ENCODE peak calls at places on chromosomes 13 and 19, in five cellular contexts. One of them, this sample, is unnamed.

GRCh38 chr13:33312150-33312908 is 26.8 kb upstream of the STARD13 start:
- DNase-seq in body of pancreas: no peak
- DNase-seq in left ventricle myocardium inferior: no peak
- DNase-seq in uterus: no peak
- DNase-seq in psoas muscle: no peak
- DNase-seq in this sample: no peak

GRCh38 chr19:4140237-4140711 is 13.2 kb upstream of the CREB3L3 start:
- DNase-seq in body of pancreas: peak
- DNase-seq in uterus: no peak
- DNase-seq in left ventricle myocardium inferior: no peak
- DNase-seq in psoas muscle: no peak
- DNase-seq in this sample: no peak

GRCh38 chr13:74273591-74273990 is 139.4 kb upstream of the KLF12 start:
- DNase-seq in left ventricle myocardium inferior: no peak
- DNase-seq in uterus: no peak
- DNase-seq in body of pancreas: no peak
- DNase-seq in psoas muscle: no peak
- DNase-seq in this sample: no peak

GRCh38 chr19:3041756-3042517 is 12.9 kb upstream of the TLE2 start:
- DNase-seq in body of pancreas: no peak
- DNase-seq in left ventricle myocardium inferior: no peak
- DNase-seq in uterus: peak
- DNase-seq in psoas muscle: no peak
- DNase-seq in this sample: no peak

GRCh38 chr13:71864981-71865857 is 1.8 kb downstream of the DACH1 start:
- DNase-seq in psoas muscle: peak
- DNase-seq in body of pancreas: peak
- DNase-seq in left ventricle myocardium inferior: peak
- DNase-seq in uterus: peak
- DNase-seq in this sample: no peak

GRCh38 chr13:113489549-113490495 is 689 bp downstream of the DCUN1D2 start:
- DNase-seq in psoas muscle: no peak
- DNase-seq in uterus: peak
- DNase-seq in body of pancreas: peak
- DNase-seq in left ventricle myocardium inferior: no peak
- DNase-seq in this sample: no peak

GRCh38 chr19:38266981-38267597 is 2.7 kb downstream of the SPINT2 start:
- DNase-seq in left ventricle myocardium inferior: no peak
- DNase-seq in body of pancreas: no peak
- DNase-seq in uterus: no peak
- DNase-seq in psoas muscle: no peak
- DNase-seq in this sample: no peak

GRCh38 chr19:37969695-37970094 is 62.7 kb downstream of the SIPA1L3 start:
- DNase-seq in psoas muscle: no peak
- DNase-seq in uterus: no peak
- DNase-seq in left ventricle myocardium inferior: no peak
- DNase-seq in body of pancreas: no peak
- DNase-seq in this sample: no peak

GRCh38 chr19:5343848-5344247 is 3.2 kb upstream of the PTPRS start:
- DNase-seq in psoas muscle: no peak
- DNase-seq in uterus: no peak
- DNase-seq in left ventricle myocardium inferior: no peak
- DNase-seq in body of pancreas: no peak
- DNase-seq in this sample: no peak

GRCh38 chr13:41762796-41763195 is 198.1 kb downstream of the VWA8 start:
- DNase-seq in left ventricle myocardium inferior: no peak
- DNase-seq in body of pancreas: no peak
- DNase-seq in uterus: no peak
- DNase-seq in psoas muscle: no peak
- DNase-seq in this sample: no peak

GRCh38 chr19:13164370-13165090 is 14.3 kb downstream of the IER2 start:
- DNase-seq in uterus: peak
- DNase-seq in psoas muscle: no peak
- DNase-seq in body of pancreas: peak
- DNase-seq in left ventricle myocardium inferior: peak
- DNase-seq in this sample: no peak

GRCh38 chr19:9323557-9323918 is 441 bp upstream of the ZNF559 start:
- DNase-seq in psoas muscle: peak
- DNase-seq in body of pancreas: peak
- DNase-seq in uterus: peak
- DNase-seq in left ventricle myocardium inferior: peak
- DNase-seq in this sample: peak

GRCh38 chr19:2288743-2289713 is 7.1 kb upstream of the PEAK3 start:
- DNase-seq in body of pancreas: no peak
- DNase-seq in psoas muscle: no peak
- DNase-seq in left ventricle myocardium inferior: no peak
- DNase-seq in uterus: no peak
- DNase-seq in this sample: no peak

GRCh38 chr19:10193666-10194499 is 870 bp downstream of the DNMT1 start:
- DNase-seq in psoas muscle: no peak
- DNase-seq in left ventricle myocardium inferior: no peak
- DNase-seq in uterus: no peak
- DNase-seq in body of pancreas: no peak
- DNase-seq in this sample: peak

GRCh38 chr13:77448689-77449088 is 86.8 kb upstream of the SCEL start:
- DNase-seq in left ventricle myocardium inferior: no peak
- DNase-seq in psoas muscle: no peak
- DNase-seq in uterus: no peak
- DNase-seq in body of pancreas: no peak
- DNase-seq in this sample: no peak

GRCh38 chr19:32808236-32808635 is 61.3 kb downstream of the SLC7A9 start:
- DNase-seq in left ventricle myocardium inferior: no peak
- DNase-seq in body of pancreas: no peak
- DNase-seq in psoas muscle: no peak
- DNase-seq in uterus: no peak
- DNase-seq in this sample: no peak

GRCh38 chr13:50801087-50801931 is 42.2 kb downstream of the DLEU7 start:
- DNase-seq in left ventricle myocardium inferior: no peak
- DNase-seq in uterus: peak
- DNase-seq in psoas muscle: no peak
- DNase-seq in body of pancreas: peak
- DNase-seq in this sample: peak

GRCh38 chr19:35314858-35315470 is 14.0 kb upstream of the CD22 start:
- DNase-seq in psoas muscle: no peak
- DNase-seq in body of pancreas: no peak
- DNase-seq in left ventricle myocardium inferior: no peak
- DNase-seq in uterus: no peak
- DNase-seq in this sample: no peak

GRCh38 chr19:8340341-8341096 is 2.5 kb downstream of the KANK3 start:
- DNase-seq in left ventricle myocardium inferior: peak
- DNase-seq in body of pancreas: no peak
- DNase-seq in psoas muscle: peak
- DNase-seq in uterus: peak
- DNase-seq in this sample: no peak

GRCh38 chr13:75079226-75079625 is 402.7 kb downstream of the TBC1D4 start:
- DNase-seq in left ventricle myocardium inferior: no peak
- DNase-seq in body of pancreas: no peak
- DNase-seq in uterus: no peak
- DNase-seq in psoas muscle: no peak
- DNase-seq in this sample: no peak

GRCh38 chr13:99813346-99814095 is 158.0 kb downstream of the ZIC5 start:
- DNase-seq in left ventricle myocardium inferior: no peak
- DNase-seq in uterus: no peak
- DNase-seq in psoas muscle: no peak
- DNase-seq in body of pancreas: no peak
- DNase-seq in this sample: no peak

GRCh38 chr13:99809931-99810330 is 161.6 kb downstream of the ZIC5 start:
- DNase-seq in left ventricle myocardium inferior: no peak
- DNase-seq in body of pancreas: no peak
- DNase-seq in uterus: no peak
- DNase-seq in psoas muscle: no peak
- DNase-seq in this sample: no peak

GRCh38 chr13:99816321-99816720 is 155.2 kb downstream of the ZIC5 start:
- DNase-seq in body of pancreas: no peak
- DNase-seq in psoas muscle: no peak
- DNase-seq in left ventricle myocardium inferior: no peak
- DNase-seq in uterus: no peak
- DNase-seq in this sample: no peak

GRCh38 chr13:99811067-99811715 is 160.4 kb downstream of the ZIC5 start:
- DNase-seq in uterus: no peak
- DNase-seq in psoas muscle: no peak
- DNase-seq in body of pancreas: peak
- DNase-seq in left ventricle myocardium inferior: no peak
- DNase-seq in this sample: no peak

DNA sequence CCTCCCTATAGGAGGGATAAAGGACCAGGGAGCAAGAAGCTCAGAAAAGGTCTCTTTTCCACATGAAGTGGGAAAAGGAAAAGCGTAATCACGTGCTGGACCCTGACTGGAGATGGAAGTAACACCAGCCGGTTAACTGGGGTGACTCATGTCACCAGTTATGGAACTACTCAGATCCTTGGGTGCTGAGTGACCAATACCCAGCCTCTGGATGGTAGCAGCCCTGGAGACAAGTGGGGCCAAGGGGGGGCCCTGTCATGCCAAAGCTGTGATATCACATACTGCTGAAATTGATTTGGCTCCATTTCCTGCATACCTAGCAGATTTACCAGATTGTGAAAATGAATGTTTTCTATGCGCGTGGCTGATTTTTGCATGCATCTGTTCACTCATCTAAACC is 159.0 kb downstream of the ZIC5 start:
- DNase-seq in psoas muscle: no peak
- DNase-seq in uterus: no peak
- DNase-seq in left ventricle myocardium inferior: no peak
- DNase-seq in body of pancreas: peak
- DNase-seq in this sample: no peak
- H3K4me3 ChIP-seq in psoas muscle: no peak
- H3K4me3 ChIP-seq in uterus: no peak
- H3K4me3 ChIP-seq in left ventricle myocardium inferior: no peak
- H3K4me3 ChIP-seq in body of pancreas: no peak
- H3K4me3 ChIP-seq in this sample: no peak

GRCh38 chr13:31161583-31162150 is at the start of gene HSPH1:
- DNase-seq in psoas muscle: peak
- DNase-seq in body of pancreas: peak
- DNase-seq in uterus: peak
- DNase-seq in left ventricle myocardium inferior: peak
- DNase-seq in this sample: peak
- TF ChIP-seq CTCF in psoas muscle: peak
- TF ChIP-seq CTCF in body of pancreas: peak
- TF ChIP-seq CTCF in uterus: no peak
- TF ChIP-seq CTCF in left ventricle myocardium inferior: peak
- TF ChIP-seq CTCF in this sample: peak

GRCh38 chr19:55390461-55390880 is 4.7 kb downstream of the RPL28 start:
- DNase-seq in left ventricle myocardium inferior: no peak
- DNase-seq in psoas muscle: no peak
- DNase-seq in uterus: no peak
- DNase-seq in body of pancreas: no peak
- DNase-seq in this sample: no peak

GRCh38 chr19:55385749-55386514 is at the start of gene RPL28:
- DNase-seq in psoas muscle: peak
- DNase-seq in uterus: peak
- DNase-seq in body of pancreas: peak
- DNase-seq in left ventricle myocardium inferior: peak
- DNase-seq in this sample: peak

GRCh38 chr19:55389386-55390317 is 3.9 kb downstream of the RPL28 start:
- DNase-seq in left ventricle myocardium inferior: no peak
- DNase-seq in body of pancreas: no peak
- DNase-seq in uterus: no peak
- DNase-seq in psoas muscle: no peak
- DNase-seq in this sample: no peak

GRCh38 chr19:55386515-55386947 is 799 bp downstream of the RPL28 start:
- DNase-seq in uterus: no peak
- DNase-seq in body of pancreas: no peak
- DNase-seq in left ventricle myocardium inferior: no peak
- DNase-seq in psoas muscle: no peak
- DNase-seq in this sample: no peak

DNA sequence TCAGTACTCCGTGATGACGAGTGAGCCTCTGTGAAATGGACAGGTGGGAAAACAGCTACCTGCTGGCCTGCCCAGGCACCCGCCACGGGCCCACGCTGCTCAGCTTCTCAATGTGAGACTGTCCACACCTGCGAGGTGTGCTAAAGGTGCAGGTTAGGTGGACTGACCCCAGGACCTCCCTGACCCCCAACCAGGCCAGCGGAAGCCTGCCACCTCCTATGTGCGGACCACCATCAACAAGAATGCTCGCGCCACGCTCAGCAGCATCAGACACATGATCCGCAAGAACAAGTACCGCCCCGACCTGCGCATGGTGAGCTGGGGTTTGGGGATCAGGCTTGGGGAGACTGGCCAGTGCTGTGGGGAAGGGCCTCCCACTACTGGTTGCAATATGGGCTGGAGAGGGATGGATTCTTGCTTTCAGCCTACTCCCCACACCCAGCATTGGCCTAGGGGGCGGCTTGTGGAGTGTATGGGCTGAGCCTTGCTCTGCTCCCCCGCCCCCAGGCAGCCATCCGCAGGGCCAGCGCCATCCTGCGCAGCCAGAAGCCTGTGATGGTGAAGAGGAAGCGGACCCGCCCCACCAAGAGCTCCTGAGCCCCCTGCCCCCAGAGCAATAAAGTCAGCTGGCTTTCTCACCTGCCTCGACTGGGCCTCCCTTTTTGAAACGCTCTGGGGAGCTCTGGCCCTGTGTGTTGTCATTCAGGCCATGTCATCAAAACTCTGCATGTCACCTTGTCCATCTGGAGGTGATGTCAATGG is 2.2 kb downstream of the RPL28 start:
- DNase-seq in uterus: no peak
- DNase-seq in body of pancreas: no peak
- DNase-seq in psoas muscle: no peak
- DNase-seq in left ventricle myocardium inferior: no peak
- DNase-seq in this sample: no peak
- H3K4me3 ChIP-seq in uterus: peak
- H3K4me3 ChIP-seq in body of pancreas: no peak
- H3K4me3 ChIP-seq in psoas muscle: peak
- H3K4me3 ChIP-seq in left ventricle myocardium inferior: peak
- H3K4me3 ChIP-seq in this sample: no peak

GRCh38 chr13:37984357-37984756 is 114.8 kb upstream of the TRPC4 start:
- DNase-seq in left ventricle myocardium inferior: no peak
- DNase-seq in psoas muscle: no peak
- DNase-seq in uterus: no peak
- DNase-seq in body of pancreas: no peak
- DNase-seq in this sample: no peak
- TF ChIP-seq CTCF in left ventricle myocardium inferior: no peak
- TF ChIP-seq CTCF in psoas muscle: no peak
- TF ChIP-seq CTCF in uterus: no peak
- TF ChIP-seq CTCF in body of pancreas: no peak
- TF ChIP-seq CTCF in this sample: no peak

GRCh38 chr13:19695829-19696228 is 62.4 kb downstream of the MPHOSPH8 start:
- DNase-seq in uterus: no peak
- DNase-seq in psoas muscle: no peak
- DNase-seq in body of pancreas: no peak
- DNase-seq in left ventricle myocardium inferior: no peak
- DNase-seq in this sample: no peak
- H3K4me3 ChIP-seq in uterus: no peak
- H3K4me3 ChIP-seq in psoas muscle: no peak
- H3K4me3 ChIP-seq in body of pancreas: no peak
- H3K4me3 ChIP-seq in left ventricle myocardium inferior: no peak
- H3K4me3 ChIP-seq in this sample: no peak

GRCh38 chr19:28239270-28239669 is 973.7 kb downstream of the UQCRFS1 start:
- DNase-seq in left ventricle myocardium inferior: no peak
- DNase-seq in body of pancreas: no peak
- DNase-seq in psoas muscle: no peak
- DNase-seq in uterus: no peak
- DNase-seq in this sample: no peak
- TF ChIP-seq CTCF in left ventricle myocardium inferior: no peak
- TF ChIP-seq CTCF in body of pancreas: no peak
- TF ChIP-seq CTCF in psoas muscle: no peak
- TF ChIP-seq CTCF in uterus: no peak
- TF ChIP-seq CTCF in this sample: no peak

This sample was measured in tibial artery.